ENCODE peak calls at places on chromosomes 3 and 15, in ten cellular contexts. One of them, this sample, is unnamed.

GRCh38 chr15:85753791-85754452 is 40.8 kb downstream of the KLHL25 start:
- DNase-seq in neural crest cell: no peak
- DNase-seq in activated CD8-positive, alpha-beta memory T cell treated with anti-CD3 and anti-CD28 coated beads, Interleukin-2, amount 50 U/mL, for 4 hours: no peak
- DNase-seq in activated gamma-delta T cell treated with Interleukin-2 at 50 U/mL for 16 hours: no peak
- DNase-seq in activated CD4-positive, alpha-beta T cell treated with anti-CD3 and anti-CD28 coated beads, Interleukin-2, amount 50 U/mL, for 48 hours: no peak
- DNase-seq in NCI-H345: no peak
- DNase-seq in EH: no peak
- DNase-seq in ecto neural progenitor cell: no peak
- DNase-seq in effector CD4-positive, alpha-beta T cell: no peak
- DNase-seq in LHCN-M2: no peak
- DNase-seq in this sample: peak; percentile 50

GRCh38 chr3:55648591-55649318 is 161.6 kb upstream of the WNT5A start:
- DNase-seq in effector CD4-positive, alpha-beta T cell: no peak
- DNase-seq in EH: no peak
- DNase-seq in LHCN-M2: no peak
- DNase-seq in activated CD4-positive, alpha-beta T cell treated with anti-CD3 and anti-CD28 coated beads, Interleukin-2, amount 50 U/mL, for 48 hours: no peak
- DNase-seq in neural crest cell: no peak
- DNase-seq in NCI-H345: no peak
- DNase-seq in ecto neural progenitor cell: no peak
- DNase-seq in activated gamma-delta T cell treated with Interleukin-2 at 50 U/mL for 16 hours: no peak
- DNase-seq in activated CD8-positive, alpha-beta memory T cell treated with anti-CD3 and anti-CD28 coated beads, Interleukin-2, amount 50 U/mL, for 4 hours: no peak
- DNase-seq in this sample: no peak

GRCh38 chr3:31275038-31275562 is 257.6 kb upstream of the STT3B start:
- DNase-seq in LHCN-M2: peak; percentile 62
- DNase-seq in ecto neural progenitor cell: no peak
- DNase-seq in activated CD4-positive, alpha-beta T cell treated with anti-CD3 and anti-CD28 coated beads, Interleukin-2, amount 50 U/mL, for 48 hours: no peak
- DNase-seq in effector CD4-positive, alpha-beta T cell: no peak
- DNase-seq in EH: peak; percentile 73
- DNase-seq in activated gamma-delta T cell treated with Interleukin-2 at 50 U/mL for 16 hours: no peak
- DNase-seq in neural crest cell: no peak
- DNase-seq in NCI-H345: no peak
- DNase-seq in activated CD8-positive, alpha-beta memory T cell treated with anti-CD3 and anti-CD28 coated beads, Interleukin-2, amount 50 U/mL, for 4 hours: no peak
- DNase-seq in this sample: no peak

GRCh38 chr3:9123849-9124248 is 125.6 kb downstream of the SRGAP3 start:
- DNase-seq in activated gamma-delta T cell treated with Interleukin-2 at 50 U/mL for 16 hours: no peak
- DNase-seq in NCI-H345: no peak
- DNase-seq in LHCN-M2: no peak
- DNase-seq in activated CD4-positive, alpha-beta T cell treated with anti-CD3 and anti-CD28 coated beads, Interleukin-2, amount 50 U/mL, for 48 hours: no peak
- DNase-seq in effector CD4-positive, alpha-beta T cell: no peak
- DNase-seq in activated CD8-positive, alpha-beta memory T cell treated with anti-CD3 and anti-CD28 coated beads, Interleukin-2, amount 50 U/mL, for 4 hours: no peak
- DNase-seq in neural crest cell: no peak
- DNase-seq in EH: no peak
- DNase-seq in ecto neural progenitor cell: no peak
- DNase-seq in this sample: no peak

GRCh38 chr15:29289179-29289578 is 19.6 kb upstream of the NSMCE3 start:
- DNase-seq in activated CD8-positive, alpha-beta memory T cell treated with anti-CD3 and anti-CD28 coated beads, Interleukin-2, amount 50 U/mL, for 4 hours: no peak
- DNase-seq in EH: no peak
- DNase-seq in effector CD4-positive, alpha-beta T cell: no peak
- DNase-seq in LHCN-M2: peak; percentile 69
- DNase-seq in neural crest cell: no peak
- DNase-seq in activated gamma-delta T cell treated with Interleukin-2 at 50 U/mL for 16 hours: no peak
- DNase-seq in NCI-H345: no peak
- DNase-seq in ecto neural progenitor cell: no peak
- DNase-seq in activated CD4-positive, alpha-beta T cell treated with anti-CD3 and anti-CD28 coated beads, Interleukin-2, amount 50 U/mL, for 48 hours: no peak
- DNase-seq in this sample: no peak

GRCh38 chr15:74866090-74866489 is 7.1 kb downstream of the SCAMP2 start:
- DNase-seq in LHCN-M2: peak; percentile 57
- DNase-seq in EH: peak; percentile 72
- DNase-seq in neural crest cell: no peak
- DNase-seq in activated CD8-positive, alpha-beta memory T cell treated with anti-CD3 and anti-CD28 coated beads, Interleukin-2, amount 50 U/mL, for 4 hours: no peak
- DNase-seq in activated gamma-delta T cell treated with Interleukin-2 at 50 U/mL for 16 hours: no peak
- DNase-seq in activated CD4-positive, alpha-beta T cell treated with anti-CD3 and anti-CD28 coated beads, Interleukin-2, amount 50 U/mL, for 48 hours: no peak
- DNase-seq in effector CD4-positive, alpha-beta T cell: no peak
- DNase-seq in ecto neural progenitor cell: no peak
- DNase-seq in NCI-H345: no peak
- DNase-seq in this sample: no peak

GRCh38 chr3:87313641-87314040 is 37.3 kb upstream of the POU1F1 start:
- DNase-seq in activated gamma-delta T cell treated with Interleukin-2 at 50 U/mL for 16 hours: no peak
- DNase-seq in EH: no peak
- DNase-seq in activated CD4-positive, alpha-beta T cell treated with anti-CD3 and anti-CD28 coated beads, Interleukin-2, amount 50 U/mL, for 48 hours: no peak
- DNase-seq in activated CD8-positive, alpha-beta memory T cell treated with anti-CD3 and anti-CD28 coated beads, Interleukin-2, amount 50 U/mL, for 4 hours: no peak
- DNase-seq in ecto neural progenitor cell: no peak
- DNase-seq in neural crest cell: no peak
- DNase-seq in NCI-H345: no peak
- DNase-seq in effector CD4-positive, alpha-beta T cell: no peak
- DNase-seq in LHCN-M2: no peak
- DNase-seq in this sample: no peak

GRCh38 chr3:143083781-143084180 is 35.8 kb upstream of the CHST2 start:
- DNase-seq in activated gamma-delta T cell treated with Interleukin-2 at 50 U/mL for 16 hours: no peak
- DNase-seq in NCI-H345: no peak
- DNase-seq in activated CD8-positive, alpha-beta memory T cell treated with anti-CD3 and anti-CD28 coated beads, Interleukin-2, amount 50 U/mL, for 4 hours: no peak
- DNase-seq in EH: no peak
- DNase-seq in ecto neural progenitor cell: no peak
- DNase-seq in LHCN-M2: no peak
- DNase-seq in neural crest cell: no peak
- DNase-seq in effector CD4-positive, alpha-beta T cell: no peak
- DNase-seq in activated CD4-positive, alpha-beta T cell treated with anti-CD3 and anti-CD28 coated beads, Interleukin-2, amount 50 U/mL, for 48 hours: no peak
- DNase-seq in this sample: no peak

GRCh38 chr3:50164056-50164455 is 8.9 kb downstream of the SEMA3F start:
- DNase-seq in neural crest cell: no peak
- DNase-seq in activated gamma-delta T cell treated with Interleukin-2 at 50 U/mL for 16 hours: no peak
- DNase-seq in ecto neural progenitor cell: no peak
- DNase-seq in LHCN-M2: peak; percentile 64
- DNase-seq in activated CD8-positive, alpha-beta memory T cell treated with anti-CD3 and anti-CD28 coated beads, Interleukin-2, amount 50 U/mL, for 4 hours: no peak
- DNase-seq in EH: peak; percentile 98
- DNase-seq in effector CD4-positive, alpha-beta T cell: no peak
- DNase-seq in NCI-H345: no peak
- DNase-seq in activated CD4-positive, alpha-beta T cell treated with anti-CD3 and anti-CD28 coated beads, Interleukin-2, amount 50 U/mL, for 48 hours: no peak
- DNase-seq in this sample: peak; percentile 96

GRCh38 chr3:12423918-12424634 is 60.2 kb upstream of the TSEN2 start:
- DNase-seq in activated CD8-positive, alpha-beta memory T cell treated with anti-CD3 and anti-CD28 coated beads, Interleukin-2, amount 50 U/mL, for 4 hours: no peak
- DNase-seq in ecto neural progenitor cell: no peak
- DNase-seq in NCI-H345: no peak
- DNase-seq in effector CD4-positive, alpha-beta T cell: no peak
- DNase-seq in EH: peak; percentile 52
- DNase-seq in LHCN-M2: peak; percentile 65
- DNase-seq in neural crest cell: no peak
- DNase-seq in activated CD4-positive, alpha-beta T cell treated with anti-CD3 and anti-CD28 coated beads, Interleukin-2, amount 50 U/mL, for 48 hours: peak; percentile 44
- DNase-seq in activated gamma-delta T cell treated with Interleukin-2 at 50 U/mL for 16 hours: no peak
- DNase-seq in this sample: no peak

GRCh38 chr3:123883656-123884257 is 375 bp downstream of the MYLK start:
- DNase-seq in activated CD4-positive, alpha-beta T cell treated with anti-CD3 and anti-CD28 coated beads, Interleukin-2, amount 50 U/mL, for 48 hours: no peak
- DNase-seq in activated gamma-delta T cell treated with Interleukin-2 at 50 U/mL for 16 hours: no peak
- DNase-seq in neural crest cell: peak; percentile 10
- DNase-seq in LHCN-M2: no peak
- DNase-seq in NCI-H345: no peak
- DNase-seq in EH: peak; percentile 44
- DNase-seq in effector CD4-positive, alpha-beta T cell: no peak
- DNase-seq in activated CD8-positive, alpha-beta memory T cell treated with anti-CD3 and anti-CD28 coated beads, Interleukin-2, amount 50 U/mL, for 4 hours: no peak
- DNase-seq in ecto neural progenitor cell: peak; percentile 72
- DNase-seq in this sample: peak; percentile 72

GRCh38 chr3:140091143-140091542 is 156.2 kb downstream of the CLSTN2 start:
- DNase-seq in effector CD4-positive, alpha-beta T cell: no peak
- DNase-seq in LHCN-M2: peak; percentile 43
- DNase-seq in EH: no peak
- DNase-seq in activated CD4-positive, alpha-beta T cell treated with anti-CD3 and anti-CD28 coated beads, Interleukin-2, amount 50 U/mL, for 48 hours: no peak
- DNase-seq in activated CD8-positive, alpha-beta memory T cell treated with anti-CD3 and anti-CD28 coated beads, Interleukin-2, amount 50 U/mL, for 4 hours: no peak
- DNase-seq in NCI-H345: no peak
- DNase-seq in neural crest cell: no peak
- DNase-seq in ecto neural progenitor cell: no peak
- DNase-seq in activated gamma-delta T cell treated with Interleukin-2 at 50 U/mL for 16 hours: no peak
- DNase-seq in this sample: no peak

GRCh38 chr3:95654567-95655362 is 1159.6 kb upstream of the EPHA6 start:
- DNase-seq in activated gamma-delta T cell treated with Interleukin-2 at 50 U/mL for 16 hours: no peak
- DNase-seq in activated CD4-positive, alpha-beta T cell treated with anti-CD3 and anti-CD28 coated beads, Interleukin-2, amount 50 U/mL, for 48 hours: no peak
- DNase-seq in activated CD8-positive, alpha-beta memory T cell treated with anti-CD3 and anti-CD28 coated beads, Interleukin-2, amount 50 U/mL, for 4 hours: no peak
- DNase-seq in NCI-H345: no peak
- DNase-seq in effector CD4-positive, alpha-beta T cell: no peak
- DNase-seq in neural crest cell: no peak
- DNase-seq in EH: no peak
- DNase-seq in LHCN-M2: no peak
- DNase-seq in ecto neural progenitor cell: no peak
- DNase-seq in this sample: no peak

GRCh38 chr15:34621675-34622074 is 38.2 kb upstream of the GOLGA8B start:
- DNase-seq in EH: peak; percentile 60
- DNase-seq in activated CD4-positive, alpha-beta T cell treated with anti-CD3 and anti-CD28 coated beads, Interleukin-2, amount 50 U/mL, for 48 hours: no peak
- DNase-seq in neural crest cell: no peak
- DNase-seq in activated gamma-delta T cell treated with Interleukin-2 at 50 U/mL for 16 hours: no peak
- DNase-seq in LHCN-M2: peak; percentile 62
- DNase-seq in effector CD4-positive, alpha-beta T cell: no peak
- DNase-seq in activated CD8-positive, alpha-beta memory T cell treated with anti-CD3 and anti-CD28 coated beads, Interleukin-2, amount 50 U/mL, for 4 hours: no peak
- DNase-seq in ecto neural progenitor cell: no peak
- DNase-seq in NCI-H345: no peak
- DNase-seq in this sample: no peak

GRCh38 chr3:115134648-115135347 is 12.3 kb downstream of the ZBTB20 start:
- DNase-seq in ecto neural progenitor cell: no peak
- DNase-seq in NCI-H345: no peak
- DNase-seq in neural crest cell: no peak
- DNase-seq in activated gamma-delta T cell treated with Interleukin-2 at 50 U/mL for 16 hours: no peak
- DNase-seq in activated CD8-positive, alpha-beta memory T cell treated with anti-CD3 and anti-CD28 coated beads, Interleukin-2, amount 50 U/mL, for 4 hours: no peak
- DNase-seq in effector CD4-positive, alpha-beta T cell: no peak
- DNase-seq in LHCN-M2: no peak
- DNase-seq in EH: no peak
- DNase-seq in activated CD4-positive, alpha-beta T cell treated with anti-CD3 and anti-CD28 coated beads, Interleukin-2, amount 50 U/mL, for 48 hours: no peak
- DNase-seq in this sample: no peak

GRCh38 chr15:88741671-88742070 is 61.6 kb upstream of the ACAN start:
- DNase-seq in activated CD4-positive, alpha-beta T cell treated with anti-CD3 and anti-CD28 coated beads, Interleukin-2, amount 50 U/mL, for 48 hours: no peak
- DNase-seq in ecto neural progenitor cell: no peak
- DNase-seq in effector CD4-positive, alpha-beta T cell: no peak
- DNase-seq in NCI-H345: no peak
- DNase-seq in neural crest cell: no peak
- DNase-seq in activated CD8-positive, alpha-beta memory T cell treated with anti-CD3 and anti-CD28 coated beads, Interleukin-2, amount 50 U/mL, for 4 hours: no peak
- DNase-seq in EH: no peak
- DNase-seq in LHCN-M2: no peak
- DNase-seq in activated gamma-delta T cell treated with Interleukin-2 at 50 U/mL for 16 hours: no peak
- DNase-seq in this sample: no peak

GRCh38 chr3:7913283-7913682 is 588.3 kb upstream of the LMCD1 start:
- DNase-seq in activated CD4-positive, alpha-beta T cell treated with anti-CD3 and anti-CD28 coated beads, Interleukin-2, amount 50 U/mL, for 48 hours: no peak
- DNase-seq in neural crest cell: no peak
- DNase-seq in EH: no peak
- DNase-seq in ecto neural progenitor cell: no peak
- DNase-seq in LHCN-M2: no peak
- DNase-seq in activated gamma-delta T cell treated with Interleukin-2 at 50 U/mL for 16 hours: no peak
- DNase-seq in effector CD4-positive, alpha-beta T cell: no peak
- DNase-seq in NCI-H345: no peak
- DNase-seq in activated CD8-positive, alpha-beta memory T cell treated with anti-CD3 and anti-CD28 coated beads, Interleukin-2, amount 50 U/mL, for 4 hours: no peak
- DNase-seq in this sample: no peak

GRCh38 chr15:58440922-58441321 is 9.1 kb downstream of the LIPC start:
- DNase-seq in NCI-H345: no peak
- DNase-seq in ecto neural progenitor cell: no peak
- DNase-seq in neural crest cell: no peak
- DNase-seq in effector CD4-positive, alpha-beta T cell: no peak
- DNase-seq in EH: no peak
- DNase-seq in activated gamma-delta T cell treated with Interleukin-2 at 50 U/mL for 16 hours: no peak
- DNase-seq in activated CD4-positive, alpha-beta T cell treated with anti-CD3 and anti-CD28 coated beads, Interleukin-2, amount 50 U/mL, for 48 hours: no peak
- DNase-seq in LHCN-M2: no peak
- DNase-seq in activated CD8-positive, alpha-beta memory T cell treated with anti-CD3 and anti-CD28 coated beads, Interleukin-2, amount 50 U/mL, for 4 hours: no peak
- DNase-seq in this sample: no peak

GRCh38 chr3:40237159-40237558 is 72.3 kb upstream of the EIF1B start:
- DNase-seq in EH: no peak
- DNase-seq in activated CD4-positive, alpha-beta T cell treated with anti-CD3 and anti-CD28 coated beads, Interleukin-2, amount 50 U/mL, for 48 hours: no peak
- DNase-seq in ecto neural progenitor cell: no peak
- DNase-seq in NCI-H345: no peak
- DNase-seq in activated gamma-delta T cell treated with Interleukin-2 at 50 U/mL for 16 hours: no peak
- DNase-seq in activated CD8-positive, alpha-beta memory T cell treated with anti-CD3 and anti-CD28 coated beads, Interleukin-2, amount 50 U/mL, for 4 hours: no peak
- DNase-seq in effector CD4-positive, alpha-beta T cell: no peak
- DNase-seq in neural crest cell: no peak
- DNase-seq in LHCN-M2: no peak
- DNase-seq in this sample: no peak

GRCh38 chr3:52458770-52459540 is 3.6 kb downstream of the NISCH start:
- DNase-seq in activated gamma-delta T cell treated with Interleukin-2 at 50 U/mL for 16 hours: no peak
- DNase-seq in ecto neural progenitor cell: no peak
- DNase-seq in neural crest cell: no peak
- DNase-seq in NCI-H345: no peak
- DNase-seq in activated CD8-positive, alpha-beta memory T cell treated with anti-CD3 and anti-CD28 coated beads, Interleukin-2, amount 50 U/mL, for 4 hours: no peak
- DNase-seq in effector CD4-positive, alpha-beta T cell: no peak
- DNase-seq in LHCN-M2: no peak
- DNase-seq in EH: no peak
- DNase-seq in activated CD4-positive, alpha-beta T cell treated with anti-CD3 and anti-CD28 coated beads, Interleukin-2, amount 50 U/mL, for 48 hours: no peak
- DNase-seq in this sample: no peak

GRCh38 chr3:177350051-177350565 is 152.8 kb upstream of the TBL1XR1 start:
- DNase-seq in neural crest cell: no peak
- DNase-seq in ecto neural progenitor cell: no peak
- DNase-seq in activated gamma-delta T cell treated with Interleukin-2 at 50 U/mL for 16 hours: no peak
- DNase-seq in effector CD4-positive, alpha-beta T cell: no peak
- DNase-seq in activated CD8-positive, alpha-beta memory T cell treated with anti-CD3 and anti-CD28 coated beads, Interleukin-2, amount 50 U/mL, for 4 hours: no peak
- DNase-seq in LHCN-M2: no peak
- DNase-seq in EH: no peak
- DNase-seq in activated CD4-positive, alpha-beta T cell treated with anti-CD3 and anti-CD28 coated beads, Interleukin-2, amount 50 U/mL, for 48 hours: no peak
- DNase-seq in NCI-H345: no peak
- DNase-seq in this sample: no peak

GRCh38 chr3:46742992-46743391 is 25.3 kb upstream of the PRSS50 start:
- DNase-seq in EH: no peak
- DNase-seq in activated gamma-delta T cell treated with Interleukin-2 at 50 U/mL for 16 hours: no peak
- DNase-seq in ecto neural progenitor cell: peak; percentile 49
- DNase-seq in activated CD8-positive, alpha-beta memory T cell treated with anti-CD3 and anti-CD28 coated beads, Interleukin-2, amount 50 U/mL, for 4 hours: no peak
- DNase-seq in activated CD4-positive, alpha-beta T cell treated with anti-CD3 and anti-CD28 coated beads, Interleukin-2, amount 50 U/mL, for 48 hours: no peak
- DNase-seq in NCI-H345: no peak
- DNase-seq in LHCN-M2: no peak
- DNase-seq in neural crest cell: no peak
- DNase-seq in effector CD4-positive, alpha-beta T cell: no peak
- DNase-seq in this sample: no peak

GRCh38 chr3:127690106-127690505 is 17.4 kb downstream of the ABTB1 start:
- DNase-seq in neural crest cell: no peak
- DNase-seq in activated gamma-delta T cell treated with Interleukin-2 at 50 U/mL for 16 hours: no peak
- DNase-seq in LHCN-M2: peak; percentile 77
- DNase-seq in EH: peak; percentile 86
- DNase-seq in activated CD4-positive, alpha-beta T cell treated with anti-CD3 and anti-CD28 coated beads, Interleukin-2, amount 50 U/mL, for 48 hours: no peak
- DNase-seq in NCI-H345: no peak
- DNase-seq in ecto neural progenitor cell: no peak
- DNase-seq in effector CD4-positive, alpha-beta T cell: no peak
- DNase-seq in activated CD8-positive, alpha-beta memory T cell treated with anti-CD3 and anti-CD28 coated beads, Interleukin-2, amount 50 U/mL, for 4 hours: no peak
- DNase-seq in this sample: no peak

GRCh38 chr15:42138968-42139386 is 17.5 kb downstream of the PLA2G4F start:
- DNase-seq in activated gamma-delta T cell treated with Interleukin-2 at 50 U/mL for 16 hours: no peak
- DNase-seq in ecto neural progenitor cell: no peak
- DNase-seq in activated CD4-positive, alpha-beta T cell treated with anti-CD3 and anti-CD28 coated beads, Interleukin-2, amount 50 U/mL, for 48 hours: no peak
- DNase-seq in NCI-H345: no peak
- DNase-seq in neural crest cell: no peak
- DNase-seq in effector CD4-positive, alpha-beta T cell: no peak
- DNase-seq in EH: no peak
- DNase-seq in LHCN-M2: no peak
- DNase-seq in activated CD8-positive, alpha-beta memory T cell treated with anti-CD3 and anti-CD28 coated beads, Interleukin-2, amount 50 U/mL, for 4 hours: no peak
- DNase-seq in this sample: peak; percentile 24

GRCh38 chr3:37923576-37923926 is 61.9 kb downstream of the CTDSPL start:
- DNase-seq in neural crest cell: no peak
- DNase-seq in activated CD4-positive, alpha-beta T cell treated with anti-CD3 and anti-CD28 coated beads, Interleukin-2, amount 50 U/mL, for 48 hours: no peak
- DNase-seq in NCI-H345: no peak
- DNase-seq in ecto neural progenitor cell: no peak
- DNase-seq in effector CD4-positive, alpha-beta T cell: no peak
- DNase-seq in activated gamma-delta T cell treated with Interleukin-2 at 50 U/mL for 16 hours: no peak
- DNase-seq in LHCN-M2: no peak
- DNase-seq in EH: no peak
- DNase-seq in activated CD8-positive, alpha-beta memory T cell treated with anti-CD3 and anti-CD28 coated beads, Interleukin-2, amount 50 U/mL, for 4 hours: no peak
- DNase-seq in this sample: no peak

GRCh38 chr3:5302661-5303060 is 115.2 kb downstream of the EDEM1 start:
- DNase-seq in ecto neural progenitor cell: no peak
- DNase-seq in LHCN-M2: no peak
- DNase-seq in neural crest cell: no peak
- DNase-seq in NCI-H345: no peak
- DNase-seq in EH: no peak
- DNase-seq in activated CD8-positive, alpha-beta memory T cell treated with anti-CD3 and anti-CD28 coated beads, Interleukin-2, amount 50 U/mL, for 4 hours: no peak
- DNase-seq in activated CD4-positive, alpha-beta T cell treated with anti-CD3 and anti-CD28 coated beads, Interleukin-2, amount 50 U/mL, for 48 hours: no peak
- DNase-seq in effector CD4-positive, alpha-beta T cell: no peak
- DNase-seq in activated gamma-delta T cell treated with Interleukin-2 at 50 U/mL for 16 hours: no peak
- DNase-seq in this sample: no peak

GRCh38 chr15:88513195-88513594 is 33.3 kb downstream of the DET1 start:
- DNase-seq in effector CD4-positive, alpha-beta T cell: no peak
- DNase-seq in activated CD4-positive, alpha-beta T cell treated with anti-CD3 and anti-CD28 coated beads, Interleukin-2, amount 50 U/mL, for 48 hours: no peak
- DNase-seq in neural crest cell: no peak
- DNase-seq in EH: peak; percentile 82
- DNase-seq in activated gamma-delta T cell treated with Interleukin-2 at 50 U/mL for 16 hours: no peak
- DNase-seq in ecto neural progenitor cell: no peak
- DNase-seq in LHCN-M2: no peak
- DNase-seq in NCI-H345: no peak
- DNase-seq in activated CD8-positive, alpha-beta memory T cell treated with anti-CD3 and anti-CD28 coated beads, Interleukin-2, amount 50 U/mL, for 4 hours: no peak
- DNase-seq in this sample: no peak